ENCODE peak calls at places on chromosomes 4 and X, in five cellular contexts. One of them, this sample, is unnamed.

GRCh38 chr4:42855779-42856178 is 36.7 kb upstream of the GRXCR1 start:
- DNase-seq in NCI-H524: no peak
- DNase-seq in CD4-positive, alpha-beta memory T cell: no peak
- DNase-seq in stimulated activated CD4-positive, alpha-beta T cell treated with anti-CD3 and anti-CD28 coated beads, TNF-alpha, amount 100 ng/mL, for 24 hours: no peak
- DNase-seq in GM23248: no peak
- DNase-seq in this sample: no peak

GRCh38 chr4:140080883-140081282 is 73.1 kb downstream of the MAML3 start:
- DNase-seq in NCI-H524: no peak
- DNase-seq in CD4-positive, alpha-beta memory T cell: no peak
- DNase-seq in stimulated activated CD4-positive, alpha-beta T cell treated with anti-CD3 and anti-CD28 coated beads, TNF-alpha, amount 100 ng/mL, for 24 hours: no peak
- DNase-seq in GM23248: no peak
- DNase-seq in this sample: no peak

GRCh38 chr4:57102050-57102564 is 8.1 kb downstream of the IGFBP7 start:
- DNase-seq in NCI-H524: no peak
- DNase-seq in CD4-positive, alpha-beta memory T cell: no peak
- DNase-seq in stimulated activated CD4-positive, alpha-beta T cell treated with anti-CD3 and anti-CD28 coated beads, TNF-alpha, amount 100 ng/mL, for 24 hours: no peak
- DNase-seq in GM23248: peak
- DNase-seq in this sample: no peak

GRCh38 chr4:94463771-94464170 is 12.0 kb downstream of the PDLIM5 start:
- DNase-seq in NCI-H524: no peak
- DNase-seq in CD4-positive, alpha-beta memory T cell: no peak
- DNase-seq in stimulated activated CD4-positive, alpha-beta T cell treated with anti-CD3 and anti-CD28 coated beads, TNF-alpha, amount 100 ng/mL, for 24 hours: no peak
- DNase-seq in GM23248: peak
- DNase-seq in this sample: no peak

GRCh38 chrX:1450381-1451161 is 2.1 kb downstream of the ASMTL start:
- DNase-seq in NCI-H524: no peak
- DNase-seq in CD4-positive, alpha-beta memory T cell: peak
- DNase-seq in stimulated activated CD4-positive, alpha-beta T cell treated with anti-CD3 and anti-CD28 coated beads, TNF-alpha, amount 100 ng/mL, for 24 hours: no peak
- DNase-seq in GM23248: no peak
- DNase-seq in this sample: peak

GRCh38 chrX:41236629-41237028 is 97.3 kb upstream of the DDX3X start:
- DNase-seq in NCI-H524: no peak
- DNase-seq in CD4-positive, alpha-beta memory T cell: no peak
- DNase-seq in stimulated activated CD4-positive, alpha-beta T cell treated with anti-CD3 and anti-CD28 coated beads, TNF-alpha, amount 100 ng/mL, for 24 hours: no peak
- DNase-seq in GM23248: no peak
- DNase-seq in this sample: no peak

GRCh38 chrX:9356846-9357245 is 108.0 kb upstream of the TBL1X start:
- DNase-seq in NCI-H524: no peak
- DNase-seq in CD4-positive, alpha-beta memory T cell: no peak
- DNase-seq in stimulated activated CD4-positive, alpha-beta T cell treated with anti-CD3 and anti-CD28 coated beads, TNF-alpha, amount 100 ng/mL, for 24 hours: no peak
- DNase-seq in GM23248: peak
- DNase-seq in this sample: no peak

GRCh38 chrX:22486326-22486725 is 213.6 kb downstream of the CBLL2 start:
- DNase-seq in NCI-H524: no peak
- DNase-seq in CD4-positive, alpha-beta memory T cell: no peak
- DNase-seq in stimulated activated CD4-positive, alpha-beta T cell treated with anti-CD3 and anti-CD28 coated beads, TNF-alpha, amount 100 ng/mL, for 24 hours: no peak
- DNase-seq in GM23248: no peak
- DNase-seq in this sample: no peak